ENCODE peak calls at places on chromosomes 7 and 10, in nine cellular contexts. One of them, this sample, is unnamed.

GRCh38 chr7:156034397-156034796 is 222.1 kb upstream of the SHH start:
- DNase-seq in ovary: no peak
- DNase-seq in NCI-H748 treated with DMSO at 0.1 percent for 48 hours: no peak
- DNase-seq in H7: no peak
- DNase-seq in GM19239: no peak
- DNase-seq in upper lobe of right lung: no peak
- DNase-seq in colonic mucosa: no peak
- DNase-seq in naive B cell: no peak
- DNase-seq in sigmoid colon: no peak
- DNase-seq in this sample: no peak

GRCh38 chr7:818031-818699 is 14.1 kb upstream of the SUN1 start:
- DNase-seq in sigmoid colon: peak; percentile 9
- DNase-seq in H7: peak; percentile 43
- DNase-seq in ovary: no peak
- DNase-seq in colonic mucosa: no peak
- DNase-seq in NCI-H748 treated with DMSO at 0.1 percent for 48 hours: no peak
- DNase-seq in upper lobe of right lung: no peak
- DNase-seq in naive B cell: no peak
- DNase-seq in GM19239: no peak
- DNase-seq in this sample: no peak

GRCh38 chr7:67206452-67206851 is 209.8 kb downstream of the TYW1 start:
- DNase-seq in colonic mucosa: no peak
- DNase-seq in upper lobe of right lung: no peak
- DNase-seq in naive B cell: no peak
- DNase-seq in H7: no peak
- DNase-seq in sigmoid colon: no peak
- DNase-seq in NCI-H748 treated with DMSO at 0.1 percent for 48 hours: no peak
- DNase-seq in GM19239: no peak
- DNase-seq in ovary: no peak
- DNase-seq in this sample: no peak

GRCh38 chr10:63154546-63155387 is 21.6 kb downstream of the NRBF2 start:
- DNase-seq in GM19239: no peak
- DNase-seq in upper lobe of right lung: no peak
- DNase-seq in NCI-H748 treated with DMSO at 0.1 percent for 48 hours: no peak
- DNase-seq in colonic mucosa: no peak
- DNase-seq in naive B cell: no peak
- DNase-seq in ovary: no peak
- DNase-seq in sigmoid colon: no peak
- DNase-seq in H7: no peak
- DNase-seq in this sample: no peak

GRCh38 chr10:3525832-3526449 is 259.1 kb downstream of the KLF6 start:
- DNase-seq in GM19239: no peak
- DNase-seq in naive B cell: no peak
- DNase-seq in NCI-H748 treated with DMSO at 0.1 percent for 48 hours: no peak
- DNase-seq in colonic mucosa: peak; percentile 26
- DNase-seq in upper lobe of right lung: no peak
- DNase-seq in ovary: no peak
- DNase-seq in sigmoid colon: peak; percentile 80
- DNase-seq in H7: no peak
- DNase-seq in this sample: no peak

GRCh38 chr10:36943534-36943933 is 181.9 kb upstream of the ANKRD30A start:
- DNase-seq in ovary: no peak
- DNase-seq in upper lobe of right lung: no peak
- DNase-seq in colonic mucosa: no peak
- DNase-seq in naive B cell: no peak
- DNase-seq in NCI-H748 treated with DMSO at 0.1 percent for 48 hours: no peak
- DNase-seq in GM19239: no peak
- DNase-seq in sigmoid colon: no peak
- DNase-seq in H7: no peak
- DNase-seq in this sample: no peak

GRCh38 chr7:92835140-92835850 is 1.1 kb downstream of the CDK6 start:
- DNase-seq in upper lobe of right lung: peak; percentile 78
- DNase-seq in colonic mucosa: peak; percentile 80
- DNase-seq in sigmoid colon: peak; percentile 78
- DNase-seq in ovary: peak; percentile 34
- DNase-seq in H7: peak; percentile 89
- DNase-seq in naive B cell: peak; percentile 65
- DNase-seq in GM19239: no peak
- DNase-seq in NCI-H748 treated with DMSO at 0.1 percent for 48 hours: no peak
- DNase-seq in this sample: peak; percentile 75

GRCh38 chr7:70570961-70571360 is 561.0 kb upstream of the GALNT17 start:
- DNase-seq in upper lobe of right lung: no peak
- DNase-seq in colonic mucosa: no peak
- DNase-seq in naive B cell: no peak
- DNase-seq in NCI-H748 treated with DMSO at 0.1 percent for 48 hours: no peak
- DNase-seq in ovary: no peak
- DNase-seq in sigmoid colon: no peak
- DNase-seq in GM19239: no peak
- DNase-seq in H7: no peak
- DNase-seq in this sample: no peak